ENCODE peak calls at places on chromosomes 4 and X, in nine cellular contexts. One of them, this sample, is unnamed.

GRCh38 chr4:137968956-137969709 is 273.0 kb downstream of the SLC7A11 start:
- DNase-seq in fibroblast of lung: peak
- DNase-seq in coronary artery: no peak
- DNase-seq in kidney epithelial cell: no peak
- DNase-seq in PC-3: no peak
- DNase-seq in upper lobe of right lung: no peak
- DNase-seq in mesendoderm: peak
- DNase-seq in endothelial cell of umbilical vein: no peak
- DNase-seq in endodermal cell: peak
- DNase-seq in this sample: no peak

GRCh38 chr4:38856046-38856445 is 571 bp downstream of the TLR6 start:
- DNase-seq in fibroblast of lung: no peak
- DNase-seq in coronary artery: no peak
- DNase-seq in kidney epithelial cell: no peak
- DNase-seq in PC-3: no peak
- DNase-seq in upper lobe of right lung: no peak
- DNase-seq in mesendoderm: no peak
- DNase-seq in endothelial cell of umbilical vein: no peak
- DNase-seq in endodermal cell: no peak
- DNase-seq in this sample: no peak

GRCh38 chrX:100999451-100999850 is 29.9 kb downstream of the ARL13A start:
- DNase-seq in fibroblast of lung: no peak
- DNase-seq in coronary artery: no peak
- DNase-seq in kidney epithelial cell: no peak
- DNase-seq in PC-3: no peak
- DNase-seq in upper lobe of right lung: no peak
- DNase-seq in mesendoderm: no peak
- DNase-seq in endothelial cell of umbilical vein: no peak
- DNase-seq in endodermal cell: no peak
- DNase-seq in this sample: no peak

GRCh38 chrX:118523920-118524319 is 28.3 kb downstream of the DOCK11 start:
- DNase-seq in fibroblast of lung: no peak
- DNase-seq in coronary artery: no peak
- DNase-seq in kidney epithelial cell: no peak
- DNase-seq in PC-3: no peak
- DNase-seq in upper lobe of right lung: no peak
- DNase-seq in mesendoderm: no peak
- DNase-seq in endothelial cell of umbilical vein: no peak
- DNase-seq in endodermal cell: no peak
- DNase-seq in this sample: no peak

GRCh38 chrX:22674947-22675346 is 324.8 kb upstream of the DDX53 start:
- DNase-seq in fibroblast of lung: no peak
- DNase-seq in coronary artery: no peak
- DNase-seq in kidney epithelial cell: peak
- DNase-seq in PC-3: no peak
- DNase-seq in upper lobe of right lung: no peak
- DNase-seq in mesendoderm: no peak
- DNase-seq in endothelial cell of umbilical vein: no peak
- DNase-seq in endodermal cell: no peak
- DNase-seq in this sample: no peak

GRCh38 chr4:121783210-121783609 is 17.9 kb upstream of the EXOSC9 start:
- DNase-seq in fibroblast of lung: no peak
- DNase-seq in coronary artery: no peak
- DNase-seq in kidney epithelial cell: no peak
- DNase-seq in PC-3: no peak
- DNase-seq in upper lobe of right lung: no peak
- DNase-seq in mesendoderm: no peak
- DNase-seq in endothelial cell of umbilical vein: no peak
- DNase-seq in endodermal cell: no peak
- DNase-seq in this sample: no peak

GRCh38 chr4:148335133-148335532 is 107.1 kb downstream of the NR3C2 start:
- DNase-seq in fibroblast of lung: no peak
- DNase-seq in coronary artery: no peak
- DNase-seq in kidney epithelial cell: no peak
- DNase-seq in PC-3: no peak
- DNase-seq in upper lobe of right lung: no peak
- DNase-seq in mesendoderm: no peak
- DNase-seq in endothelial cell of umbilical vein: no peak
- DNase-seq in endodermal cell: no peak
- DNase-seq in this sample: no peak

GRCh38 chr4:155819066-155819465 is 47.0 kb downstream of the ASIC5 start:
- DNase-seq in fibroblast of lung: peak
- DNase-seq in coronary artery: no peak
- DNase-seq in kidney epithelial cell: no peak
- DNase-seq in PC-3: peak
- DNase-seq in upper lobe of right lung: no peak
- DNase-seq in mesendoderm: no peak
- DNase-seq in endothelial cell of umbilical vein: no peak
- DNase-seq in endodermal cell: no peak
- DNase-seq in this sample: no peak

GRCh38 chrX:106726485-106727437 is at the start of gene RNF128:
- DNase-seq in fibroblast of lung: peak
- DNase-seq in coronary artery: no peak
- DNase-seq in kidney epithelial cell: no peak
- DNase-seq in PC-3: peak
- DNase-seq in upper lobe of right lung: peak
- DNase-seq in mesendoderm: peak
- DNase-seq in endothelial cell of umbilical vein: no peak
- DNase-seq in endodermal cell: peak
- DNase-seq in this sample: peak

GRCh38 chr4:172393220-172393619 is 580.0 kb downstream of the GALNTL6 start:
- DNase-seq in fibroblast of lung: no peak
- DNase-seq in coronary artery: no peak
- DNase-seq in kidney epithelial cell: no peak
- DNase-seq in PC-3: no peak
- DNase-seq in upper lobe of right lung: no peak
- DNase-seq in mesendoderm: no peak
- DNase-seq in endothelial cell of umbilical vein: no peak
- DNase-seq in endodermal cell: no peak
- DNase-seq in this sample: no peak

GRCh38 chrX:70253377-70254062 is 6.5 kb downstream of the P2RY4 start:
- DNase-seq in fibroblast of lung: no peak
- DNase-seq in coronary artery: no peak
- DNase-seq in kidney epithelial cell: no peak
- DNase-seq in PC-3: peak
- DNase-seq in upper lobe of right lung: no peak
- DNase-seq in mesendoderm: peak
- DNase-seq in endothelial cell of umbilical vein: no peak
- DNase-seq in endodermal cell: no peak
- DNase-seq in this sample: no peak

GRCh38 chr4:123418486-123418931 is 21.9 kb downstream of the SPRY1 start:
- DNase-seq in fibroblast of lung: peak
- DNase-seq in coronary artery: no peak
- DNase-seq in kidney epithelial cell: peak
- DNase-seq in PC-3: peak
- DNase-seq in upper lobe of right lung: no peak
- DNase-seq in mesendoderm: peak
- DNase-seq in endothelial cell of umbilical vein: peak
- DNase-seq in endodermal cell: peak
- DNase-seq in this sample: peak

GRCh38 chrX:102339312-102340298 is 92.6 kb downstream of the NXF2 start:
- DNase-seq in fibroblast of lung: no peak
- DNase-seq in coronary artery: peak
- DNase-seq in kidney epithelial cell: no peak
- DNase-seq in PC-3: no peak
- DNase-seq in upper lobe of right lung: no peak
- DNase-seq in mesendoderm: no peak
- DNase-seq in endothelial cell of umbilical vein: no peak
- DNase-seq in endodermal cell: peak
- DNase-seq in this sample: peak

GRCh38 chrX:7216981-7217587 is 69.1 kb upstream of the PUDP start:
- DNase-seq in fibroblast of lung: no peak
- DNase-seq in coronary artery: no peak
- DNase-seq in kidney epithelial cell: no peak
- DNase-seq in PC-3: no peak
- DNase-seq in upper lobe of right lung: no peak
- DNase-seq in mesendoderm: no peak
- DNase-seq in endothelial cell of umbilical vein: no peak
- DNase-seq in endodermal cell: no peak
- DNase-seq in this sample: no peak

GRCh38 chrX:15854080-15854655 is 445 bp downstream of the AP1S2 start:
- DNase-seq in fibroblast of lung: peak
- DNase-seq in coronary artery: peak
- DNase-seq in kidney epithelial cell: no peak
- DNase-seq in PC-3: peak
- DNase-seq in upper lobe of right lung: peak
- DNase-seq in mesendoderm: peak
- DNase-seq in endothelial cell of umbilical vein: no peak
- DNase-seq in endodermal cell: peak
- DNase-seq in this sample: peak

GRCh38 chr4:100340534-100341364 is 150.5 kb upstream of the DDIT4L start:
- DNase-seq in fibroblast of lung: peak
- DNase-seq in coronary artery: no peak
- DNase-seq in kidney epithelial cell: no peak
- DNase-seq in PC-3: no peak
- DNase-seq in upper lobe of right lung: no peak
- DNase-seq in mesendoderm: no peak
- DNase-seq in endothelial cell of umbilical vein: no peak
- DNase-seq in endodermal cell: no peak
- DNase-seq in this sample: peak

GRCh38 chr4:6460876-6461275 is 11.5 kb downstream of the PPP2R2C start:
- DNase-seq in fibroblast of lung: no peak
- DNase-seq in coronary artery: peak
- DNase-seq in kidney epithelial cell: no peak
- DNase-seq in PC-3: no peak
- DNase-seq in upper lobe of right lung: no peak
- DNase-seq in mesendoderm: no peak
- DNase-seq in endothelial cell of umbilical vein: no peak
- DNase-seq in endodermal cell: peak
- DNase-seq in this sample: no peak

GRCh38 chr4:139301143-139301820 is at the start of gene NAA15:
- DNase-seq in fibroblast of lung: peak
- DNase-seq in coronary artery: peak
- DNase-seq in kidney epithelial cell: peak
- DNase-seq in PC-3: peak
- DNase-seq in upper lobe of right lung: peak
- DNase-seq in mesendoderm: peak
- DNase-seq in endothelial cell of umbilical vein: peak
- DNase-seq in endodermal cell: peak
- DNase-seq in this sample: peak

GRCh38 chrX:51899741-51900140 is 6.3 kb downstream of the MAGED1 start:
- DNase-seq in fibroblast of lung: no peak
- DNase-seq in coronary artery: no peak
- DNase-seq in kidney epithelial cell: no peak
- DNase-seq in PC-3: no peak
- DNase-seq in upper lobe of right lung: no peak
- DNase-seq in mesendoderm: no peak
- DNase-seq in endothelial cell of umbilical vein: no peak
- DNase-seq in endodermal cell: no peak
- DNase-seq in this sample: no peak

GRCh38 chr4:96352051-96352517 is 512.2 kb downstream of the PDHA2 start:
- DNase-seq in fibroblast of lung: peak
- DNase-seq in coronary artery: no peak
- DNase-seq in kidney epithelial cell: no peak
- DNase-seq in PC-3: peak
- DNase-seq in upper lobe of right lung: no peak
- DNase-seq in mesendoderm: peak
- DNase-seq in endothelial cell of umbilical vein: peak
- DNase-seq in endodermal cell: peak
- DNase-seq in this sample: peak

GRCh38 chrX:45771560-45772340 is 571.1 kb upstream of the DIPK2B start:
- DNase-seq in fibroblast of lung: peak
- DNase-seq in coronary artery: no peak
- DNase-seq in kidney epithelial cell: no peak
- DNase-seq in PC-3: peak
- DNase-seq in upper lobe of right lung: peak
- DNase-seq in mesendoderm: no peak
- DNase-seq in endothelial cell of umbilical vein: peak
- DNase-seq in endodermal cell: no peak
- DNase-seq in this sample: no peak
- H3K4me3 ChIP-seq in fibroblast of lung: peak
- H3K4me3 ChIP-seq in coronary artery: peak
- H3K4me3 ChIP-seq in kidney epithelial cell: no peak
- H3K4me3 ChIP-seq in PC-3: peak
- H3K4me3 ChIP-seq in upper lobe of right lung: peak
- H3K4me3 ChIP-seq in mesendoderm: no peak
- H3K4me3 ChIP-seq in endothelial cell of umbilical vein: peak
- H3K4me3 ChIP-seq in endodermal cell: no peak
- H3K4me3 ChIP-seq in this sample: no peak

DNA sequence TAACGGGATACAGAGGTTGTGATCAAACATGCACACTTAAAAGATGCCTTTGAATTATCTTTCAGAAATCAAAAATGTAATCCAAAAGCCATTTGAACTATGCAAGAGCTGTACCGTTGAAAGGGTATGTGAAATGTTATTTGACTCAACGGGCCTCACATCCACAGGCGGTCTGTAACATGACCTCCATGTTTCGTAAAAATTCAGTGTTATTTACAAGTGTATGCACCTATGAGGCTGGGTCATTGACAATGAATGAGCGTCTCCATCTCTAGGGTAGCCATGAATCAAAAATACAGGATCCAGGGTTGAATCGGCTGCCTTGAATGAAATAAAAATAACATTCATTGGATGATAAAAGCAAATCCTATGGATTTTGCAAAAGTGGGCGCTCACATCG is 100.1 kb downstream of the CRLF2 start:
- DNase-seq in fibroblast of lung: no peak
- DNase-seq in coronary artery: no peak
- DNase-seq in kidney epithelial cell: no peak
- DNase-seq in PC-3: no peak
- DNase-seq in upper lobe of right lung: no peak
- DNase-seq in mesendoderm: no peak
- DNase-seq in endothelial cell of umbilical vein: no peak
- DNase-seq in endodermal cell: no peak
- DNase-seq in this sample: peak
- H3K4me3 ChIP-seq in fibroblast of lung: no peak
- H3K4me3 ChIP-seq in coronary artery: no peak
- H3K4me3 ChIP-seq in kidney epithelial cell: no peak
- H3K4me3 ChIP-seq in PC-3: no peak
- H3K4me3 ChIP-seq in upper lobe of right lung: no peak
- H3K4me3 ChIP-seq in mesendoderm: no peak
- H3K4me3 ChIP-seq in endothelial cell of umbilical vein: no peak
- H3K4me3 ChIP-seq in endodermal cell: no peak
- H3K4me3 ChIP-seq in this sample: peak

DNA sequence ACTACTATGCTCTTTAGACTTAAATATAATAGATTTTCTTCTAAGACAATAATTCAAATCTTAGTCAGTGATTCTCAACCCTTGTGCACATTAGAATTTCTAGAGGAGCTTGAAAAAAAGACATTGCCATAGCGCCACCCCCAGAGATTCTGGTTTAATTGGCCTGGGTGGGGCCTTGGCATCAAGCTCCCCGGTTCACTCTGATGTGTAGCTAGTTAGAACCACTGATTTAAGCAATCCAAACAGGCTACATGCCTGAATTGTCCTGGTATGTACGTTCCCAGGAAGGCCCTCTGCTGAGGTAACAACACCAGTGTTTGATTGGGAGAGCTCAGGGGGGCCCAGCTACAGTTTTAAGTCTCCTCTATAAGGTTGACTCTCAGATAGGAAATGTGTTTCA is 1.4 kb upstream of the ATP10D start:
- DNase-seq in fibroblast of lung: no peak
- DNase-seq in coronary artery: no peak
- DNase-seq in kidney epithelial cell: no peak
- DNase-seq in PC-3: no peak
- DNase-seq in upper lobe of right lung: no peak
- DNase-seq in mesendoderm: no peak
- DNase-seq in endothelial cell of umbilical vein: no peak
- DNase-seq in endodermal cell: no peak
- DNase-seq in this sample: no peak
- H3K4me3 ChIP-seq in fibroblast of lung: no peak
- H3K4me3 ChIP-seq in coronary artery: no peak
- H3K4me3 ChIP-seq in kidney epithelial cell: no peak
- H3K4me3 ChIP-seq in PC-3: no peak
- H3K4me3 ChIP-seq in upper lobe of right lung: no peak
- H3K4me3 ChIP-seq in mesendoderm: no peak
- H3K4me3 ChIP-seq in endothelial cell of umbilical vein: no peak
- H3K4me3 ChIP-seq in endodermal cell: no peak
- H3K4me3 ChIP-seq in this sample: no peak

GRCh38 chr4:185201983-185202962 is 1.5 kb downstream of the CFAP97 start:
- DNase-seq in fibroblast of lung: peak
- DNase-seq in coronary artery: no peak
- DNase-seq in kidney epithelial cell: no peak
- DNase-seq in PC-3: no peak
- DNase-seq in upper lobe of right lung: no peak
- DNase-seq in mesendoderm: peak
- DNase-seq in endothelial cell of umbilical vein: peak
- DNase-seq in endodermal cell: no peak
- DNase-seq in this sample: no peak
- H3K4me3 ChIP-seq in fibroblast of lung: peak
- H3K4me3 ChIP-seq in coronary artery: peak
- H3K4me3 ChIP-seq in kidney epithelial cell: no peak
- H3K4me3 ChIP-seq in PC-3: peak
- H3K4me3 ChIP-seq in upper lobe of right lung: peak
- H3K4me3 ChIP-seq in mesendoderm: no peak
- H3K4me3 ChIP-seq in endothelial cell of umbilical vein: no peak
- H3K4me3 ChIP-seq in endodermal cell: peak
- H3K4me3 ChIP-seq in this sample: no peak